ENCODE peak calls at places on chromosomes 2 and 18, in six cellular contexts. One of them, this sample, is unnamed.

GRCh38 chr2:165794520-165794882 is 454 bp upstream of the GALNT3 start:
- DNase-seq in transverse colon: peak; percentile 69
- DNase-seq in RWPE1: peak; percentile 46
- DNase-seq in dorsolateral prefrontal cortex: peak; percentile 22
- DNase-seq in GM10248: peak; percentile 72
- DNase-seq in neural crest cell: no peak
- DNase-seq in this sample: peak; percentile 17

GRCh38 chr2:102473020-102473419 is at the start of gene SLC9A4:
- DNase-seq in transverse colon: peak; percentile 65
- DNase-seq in RWPE1: peak; percentile 32
- DNase-seq in dorsolateral prefrontal cortex: peak; percentile 14
- DNase-seq in GM10248: peak; percentile 30
- DNase-seq in neural crest cell: peak; percentile 36
- DNase-seq in this sample: no peak

GRCh38 chr2:128640847-128641360 is 322.2 kb upstream of the HS6ST1 start:
- DNase-seq in transverse colon: no peak
- DNase-seq in RWPE1: no peak
- DNase-seq in dorsolateral prefrontal cortex: no peak
- DNase-seq in GM10248: no peak
- DNase-seq in neural crest cell: no peak
- DNase-seq in this sample: no peak

GRCh38 chr2:168736636-168737424 is 65.6 kb upstream of the NOSTRIN start:
- DNase-seq in transverse colon: no peak
- DNase-seq in RWPE1: no peak
- DNase-seq in dorsolateral prefrontal cortex: no peak
- DNase-seq in GM10248: no peak
- DNase-seq in neural crest cell: no peak
- DNase-seq in this sample: no peak

GRCh38 chr2:200509227-200509607 is 651 bp downstream of the KCTD18 start:
- DNase-seq in transverse colon: no peak
- DNase-seq in RWPE1: peak; percentile 47
- DNase-seq in dorsolateral prefrontal cortex: no peak
- DNase-seq in GM10248: peak; percentile 32
- DNase-seq in neural crest cell: no peak
- DNase-seq in this sample: no peak

GRCh38 chr18:73645175-73645715 is 502.4 kb downstream of the FBXO15 start:
- DNase-seq in transverse colon: no peak
- DNase-seq in RWPE1: no peak
- DNase-seq in dorsolateral prefrontal cortex: no peak
- DNase-seq in GM10248: no peak
- DNase-seq in neural crest cell: no peak
- DNase-seq in this sample: no peak

GRCh38 chr18:9683418-9684396 is 24.4 kb upstream of the RAB31 start:
- DNase-seq in transverse colon: no peak
- DNase-seq in RWPE1: peak; percentile 39
- DNase-seq in dorsolateral prefrontal cortex: no peak
- DNase-seq in GM10248: no peak
- DNase-seq in neural crest cell: no peak
- DNase-seq in this sample: no peak

GRCh38 chr2:7180641-7181370 is 263.6 kb downstream of the RNF144A start:
- DNase-seq in transverse colon: no peak
- DNase-seq in RWPE1: peak; percentile 6
- DNase-seq in dorsolateral prefrontal cortex: no peak
- DNase-seq in GM10248: no peak
- DNase-seq in neural crest cell: no peak
- DNase-seq in this sample: no peak

GRCh38 chr2:101745711-101746694 is 48.5 kb downstream of the MAP4K4 start:
- DNase-seq in transverse colon: no peak
- DNase-seq in RWPE1: peak; percentile 49
- DNase-seq in dorsolateral prefrontal cortex: no peak
- DNase-seq in GM10248: no peak
- DNase-seq in neural crest cell: no peak
- DNase-seq in this sample: no peak

GRCh38 chr2:182951948-182952663 is 85.7 kb upstream of the FRZB start:
- DNase-seq in transverse colon: no peak
- DNase-seq in RWPE1: no peak
- DNase-seq in dorsolateral prefrontal cortex: no peak
- DNase-seq in GM10248: peak; percentile 13
- DNase-seq in neural crest cell: no peak
- DNase-seq in this sample: no peak

GRCh38 chr2:38158361-38159128 is 82.6 kb upstream of the CYP1B1 start:
- DNase-seq in transverse colon: no peak
- DNase-seq in RWPE1: no peak
- DNase-seq in dorsolateral prefrontal cortex: no peak
- DNase-seq in GM10248: no peak
- DNase-seq in neural crest cell: no peak
- DNase-seq in this sample: no peak

GRCh38 chr2:46876741-46877384 is 38.7 kb downstream of the MCFD2 start:
- DNase-seq in transverse colon: peak; percentile 32
- DNase-seq in RWPE1: peak; percentile 70
- DNase-seq in dorsolateral prefrontal cortex: no peak
- DNase-seq in GM10248: no peak
- DNase-seq in neural crest cell: no peak
- DNase-seq in this sample: peak; percentile 47

DNA sequence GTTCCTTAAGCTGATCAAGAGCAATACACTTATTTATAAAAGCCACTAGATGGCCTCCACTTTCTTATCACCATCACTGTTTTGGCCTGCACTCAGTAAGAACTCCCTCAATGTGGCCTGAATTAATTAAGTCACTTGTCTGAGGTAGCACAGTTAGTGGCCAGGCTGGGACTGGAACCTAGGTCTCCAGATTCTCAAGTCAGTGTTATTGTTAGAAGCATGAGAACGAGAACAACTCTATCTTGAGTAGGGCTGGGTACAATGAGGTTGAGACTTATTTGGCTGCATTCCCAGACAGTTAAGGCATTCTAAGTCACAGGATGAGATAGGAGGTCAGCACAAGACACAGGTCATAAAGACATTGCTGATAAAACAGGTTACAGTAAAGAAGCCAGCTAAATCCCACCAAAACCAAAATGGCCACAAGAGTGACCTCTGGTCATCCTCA is 115.8 kb downstream of the SS18 start:
- DNase-seq in transverse colon: no peak
- DNase-seq in RWPE1: no peak
- DNase-seq in dorsolateral prefrontal cortex: no peak
- DNase-seq in GM10248: no peak
- DNase-seq in neural crest cell: no peak
- DNase-seq in this sample: no peak
- TF ChIP-seq CTCF in transverse colon: no peak
- TF ChIP-seq CTCF in RWPE1: no peak
- TF ChIP-seq CTCF in dorsolateral prefrontal cortex: no peak
- TF ChIP-seq CTCF in GM10248: no peak
- TF ChIP-seq CTCF in neural crest cell: no peak
- TF ChIP-seq CTCF in this sample: no peak

GRCh38 chr18:63684718-63685117 is 18.0 kb upstream of the SERPINB11 start:
- DNase-seq in transverse colon: no peak
- DNase-seq in RWPE1: no peak
- DNase-seq in dorsolateral prefrontal cortex: no peak
- DNase-seq in GM10248: no peak
- DNase-seq in neural crest cell: no peak
- DNase-seq in this sample: no peak
- TF ChIP-seq CTCF in transverse colon: no peak
- TF ChIP-seq CTCF in RWPE1: no peak
- TF ChIP-seq CTCF in dorsolateral prefrontal cortex: no peak
- TF ChIP-seq CTCF in GM10248: no peak
- TF ChIP-seq CTCF in neural crest cell: no peak
- TF ChIP-seq CTCF in this sample: no peak

GRCh38 chr18:62369129-62369644 is 44.1 kb downstream of the TNFRSF11A start:
- DNase-seq in transverse colon: no peak
- DNase-seq in RWPE1: no peak
- DNase-seq in dorsolateral prefrontal cortex: no peak
- DNase-seq in GM10248: no peak
- DNase-seq in neural crest cell: no peak
- DNase-seq in this sample: no peak
- TF ChIP-seq CTCF in transverse colon: no peak
- TF ChIP-seq CTCF in RWPE1: no peak
- TF ChIP-seq CTCF in dorsolateral prefrontal cortex: no peak
- TF ChIP-seq CTCF in GM10248: no peak
- TF ChIP-seq CTCF in neural crest cell: no peak
- TF ChIP-seq CTCF in this sample: no peak

DNA sequence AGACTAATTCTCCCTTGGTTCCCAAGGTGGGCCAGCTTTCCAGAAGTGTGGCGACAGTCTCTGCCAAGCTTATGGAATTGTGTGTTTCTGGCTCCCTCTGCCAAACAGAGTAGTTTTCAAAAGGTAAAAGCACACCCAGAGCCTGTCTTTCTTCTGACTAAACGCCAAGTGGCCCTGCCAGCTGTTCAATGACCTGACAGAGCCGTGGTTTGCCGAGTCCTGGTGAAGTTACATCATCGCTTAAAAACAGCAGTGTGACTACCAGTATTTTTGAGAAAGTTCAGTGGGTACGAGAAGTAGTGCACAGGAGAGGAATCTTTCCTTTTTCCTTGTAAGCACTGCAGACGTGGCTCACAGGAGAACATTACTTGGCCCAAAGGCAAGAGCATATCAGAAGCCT is 1.9 kb downstream of the PER2 start:
- DNase-seq in transverse colon: peak; percentile 67
- DNase-seq in RWPE1: peak; percentile 46
- DNase-seq in dorsolateral prefrontal cortex: peak; percentile 37
- DNase-seq in GM10248: no peak
- DNase-seq in neural crest cell: no peak
- DNase-seq in this sample: peak; percentile 50
- TF ChIP-seq CTCF in transverse colon: no peak
- TF ChIP-seq CTCF in RWPE1: no peak
- TF ChIP-seq CTCF in dorsolateral prefrontal cortex: no peak
- TF ChIP-seq CTCF in GM10248: no peak
- TF ChIP-seq CTCF in neural crest cell: no peak
- TF ChIP-seq CTCF in this sample: no peak

DNA sequence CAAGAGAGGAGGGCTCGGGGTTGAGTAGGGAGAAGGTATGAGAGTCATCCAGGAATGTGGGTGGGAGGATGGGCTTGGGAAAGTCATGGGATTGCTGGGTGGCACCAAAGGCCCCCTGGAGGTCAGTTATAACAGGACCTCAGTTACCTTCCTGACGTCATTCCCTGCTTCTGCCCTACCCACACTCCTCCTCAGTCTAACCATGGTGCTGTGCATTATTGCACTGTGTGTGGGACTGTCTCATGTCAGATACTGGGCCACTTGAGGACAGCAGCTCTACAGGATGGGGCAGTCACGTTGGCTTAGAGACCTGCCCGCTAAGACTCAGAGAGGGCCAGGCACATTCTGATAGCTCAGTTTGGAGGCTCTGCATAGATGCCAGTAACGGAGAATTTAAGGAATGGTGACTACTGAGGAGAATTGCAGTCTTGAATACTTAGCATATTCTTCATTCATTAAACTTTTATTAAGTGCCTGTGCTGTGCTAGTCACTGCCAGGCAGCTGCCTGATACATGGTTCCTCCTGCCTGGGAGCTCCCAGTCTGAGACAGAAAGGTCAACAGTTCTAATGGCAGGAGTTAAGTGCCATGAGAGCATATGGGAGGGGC is 90.5 kb downstream of the LAMA3 start:
- DNase-seq in transverse colon: no peak
- DNase-seq in RWPE1: peak; percentile 11
- DNase-seq in dorsolateral prefrontal cortex: no peak
- DNase-seq in GM10248: no peak
- DNase-seq in neural crest cell: no peak
- DNase-seq in this sample: no peak
- TF ChIP-seq CTCF in transverse colon: no peak
- TF ChIP-seq CTCF in RWPE1: no peak
- TF ChIP-seq CTCF in dorsolateral prefrontal cortex: no peak
- TF ChIP-seq CTCF in GM10248: no peak
- TF ChIP-seq CTCF in neural crest cell: peak; percentile 18
- TF ChIP-seq CTCF in this sample: no peak

DNA sequence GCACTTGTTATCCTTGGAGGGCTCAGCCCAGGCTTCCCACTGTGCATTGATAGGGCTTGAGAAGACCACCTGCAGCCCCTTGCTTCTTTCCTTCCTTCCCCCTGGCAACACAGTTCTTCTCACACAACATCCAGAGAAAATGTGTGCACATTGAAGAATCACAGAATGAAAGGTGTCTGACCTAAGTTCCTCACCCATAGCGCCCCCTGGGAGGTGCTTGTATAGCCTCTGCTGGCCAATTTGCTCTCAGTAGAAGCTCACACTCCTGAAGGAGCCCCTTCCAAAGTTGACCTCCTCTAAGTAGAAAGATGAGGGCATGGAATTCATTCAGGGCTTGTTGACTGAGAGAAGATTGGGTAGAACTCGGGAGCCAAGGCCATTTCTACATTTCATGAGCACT is 758.4 kb upstream of the KLHL29 start:
- DNase-seq in transverse colon: no peak
- DNase-seq in RWPE1: no peak
- DNase-seq in dorsolateral prefrontal cortex: no peak
- DNase-seq in GM10248: no peak
- DNase-seq in neural crest cell: no peak
- DNase-seq in this sample: no peak
- TF ChIP-seq CTCF in transverse colon: no peak
- TF ChIP-seq CTCF in RWPE1: no peak
- TF ChIP-seq CTCF in dorsolateral prefrontal cortex: no peak
- TF ChIP-seq CTCF in GM10248: no peak
- TF ChIP-seq CTCF in neural crest cell: peak; percentile 20
- TF ChIP-seq CTCF in this sample: no peak